ENCODE peak calls at places on chromosomes 7 and 10, in seven cellular contexts. Z, J, S, W, B, D and O are unnamed samples. For H3K9me3, the result is how much of the 10 kb centered on the place peaks cover.

GRCh38 chr7:108415821-108416536 is 40.3 kb downstream of the NRCAM start:
- DNase-seq in S (no peak), Z (peak), D (peak), W (no peak), J (peak), B (no peak), O (no peak)

GRCh38 chr7:70361821-70362220 is 763.5 kb downstream of the AUTS2 start:
- DNase-seq in Z (no peak), D (no peak), W (no peak), J (no peak), B (no peak), S (no peak), O (no peak)

GRCh38 chr10:62924344-62924748 is 108.2 kb upstream of the EGR2 start:
- DNase-seq in W (no peak), S (no peak), J (no peak), D (no peak), Z (no peak), B (peak), O (peak)

GRCh38 chr10:42801135-42801534 is 18.5 kb downstream of the BMS1 start:
- DNase-seq in W (no peak), Z (peak), D (no peak), J (no peak), B (no peak), S (no peak), O (no peak)

GRCh38 chr10:69345890-69346474 is 67.7 kb downstream of the HK1 start:
- DNase-seq in B (no peak), W (no peak), S (no peak), J (no peak), D (no peak), Z (no peak), O (no peak)

GRCh38 chr7:93629291-93629801 is 54.8 kb upstream of the CALCR start:
- DNase-seq in D (no peak), Z (no peak), B (no peak), W (no peak), S (no peak), J (no peak), O (no peak)

GRCh38 chr7:131638641-131639430 is 82.4 kb upstream of the PODXL start:
- DNase-seq in B (no peak), S (no peak), J (no peak), D (no peak), Z (no peak), W (no peak), O (no peak)

GRCh38 chr7:47786557-47787248 is 161.6 kb downstream of the PKD1L1 start:
- DNase-seq in W (peak), D (peak), Z (peak), S (peak), B (peak), J (no peak), O (peak)

GRCh38 chr10:71750124-71750841 is 23.0 kb downstream of the VSIR start:
- DNase-seq in B (no peak), D (no peak), S (no peak), W (peak), Z (no peak), J (no peak), O (no peak)

GRCh38 chr7:107446531-107446930 is 23.3 kb upstream of the GPR22 start:
- DNase-seq in W (no peak), J (no peak), S (no peak), D (peak), B (no peak), Z (peak), O (no peak)

GRCh38 chr7:101017099-101017777 is 2.6 kb upstream of the MUC17 start:
- DNase-seq in J (no peak), S (peak), W (peak), Z (peak), D (peak), B (peak), O (peak)

GRCh38 chr7:127447326-127447945 is 54.9 kb upstream of the ZNF800 start:
- DNase-seq in Z (peak), W (no peak), D (peak), J (peak), S (no peak), B (peak), O (peak)

GRCh38 chr7:2729043-2729892 is 41.3 kb downstream of the AMZ1 start:
- DNase-seq in W (peak), S (peak), D (peak), B (no peak), J (no peak), Z (no peak), O (no peak)

GRCh38 chr10:5461201-5461585 is 38.2 kb downstream of the CALML5 start:
- DNase-seq in W (no peak), J (no peak), Z (peak), B (peak), S (no peak), D (no peak), O (no peak)

GRCh38 chr10:43685744-43686143 is 37.1 kb upstream of the ZNF32 start:
- DNase-seq in D (no peak), Z (no peak), J (no peak), W (no peak), S (no peak), B (no peak), O (no peak)

GRCh38 chr10:69906425-69906824 is 104.7 kb downstream of the COL13A1 start:
- DNase-seq in B (no peak), D (no peak), J (no peak), Z (no peak), S (no peak), W (no peak), O (no peak)

GRCh38 chr10:34397324-34397723 is 417.8 kb downstream of the PARD3 start:
- DNase-seq in B (no peak), D (peak), W (no peak), J (no peak), Z (peak), S (no peak), O (no peak)

GRCh38 chr7:128209229-128210035 is 31.6 kb upstream of the LEP start:
- DNase-seq in J (peak), Z (peak), S (peak), D (peak), W (peak), B (peak), O (peak)

GRCh38 chr10:32210306-32211045 is 136.5 kb downstream of the EPC1 start:
- DNase-seq in S (no peak), W (no peak), Z (peak), D (peak), B (peak), J (no peak), O (peak)

GRCh38 chr7:142459557-142459963 is 201.7 kb upstream of the PRSS58 start:
- DNase-seq in D (peak), Z (peak), J (peak), W (no peak), B (peak), S (no peak), O (peak)

GRCh38 chr7:1253591-1254207 is 21.0 kb downstream of the UNCX start:
- DNase-seq in S (no peak), D (no peak), W (no peak), Z (no peak), J (no peak), B (no peak), O (no peak)

GRCh38 chr7:1523208-1523607 is 7.3 kb upstream of the MAFK start:
- DNase-seq in J (no peak), D (no peak), S (no peak), B (no peak), W (no peak), Z (no peak), O (no peak)

GRCh38 chr7:152865011-152865410 is 105.5 kb downstream of the ACTR3B start:
- DNase-seq in Z (no peak), S (no peak), D (no peak), B (no peak), J (no peak), W (no peak), O (no peak)

GRCh38 chr7:82335927-82336326 is 107.7 kb downstream of the CACNA2D1 start:
- DNase-seq in B (no peak), D (peak), W (no peak), Z (peak), S (no peak), J (no peak), O (no peak)

GRCh38 chr10:102413806-102414561 is 4.6 kb downstream of the PSD start:
- DNase-seq in J (no peak), B (no peak), Z (no peak), S (no peak), W (no peak), D (no peak), O (no peak)

GRCh38 chr10:114364726-114365125 is 39.6 kb downstream of the AFAP1L2 start:
- DNase-seq in J (no peak), Z (no peak), W (no peak), D (no peak), S (no peak), B (no peak), O (no peak)

GRCh38 chr10:131435232-131435631 is 123.7 kb upstream of the TCERG1L start:
- DNase-seq in S (no peak), D (no peak), B (no peak), W (no peak), J (no peak), Z (no peak), O (no peak)

GRCh38 chr7:15707570-15707969 is 21.1 kb upstream of the MEOX2 start:
- DNase-seq in J (no peak), W (no peak), B (no peak), S (no peak), D (no peak), Z (no peak), O (no peak)

GRCh38 chr10:68489919-68490318 is 18.1 kb upstream of the DNA2 start:
- DNase-seq in W (no peak), D (no peak), S (no peak), Z (no peak), B (no peak), J (no peak), O (no peak)

GRCh38 chr10:3668276-3668960 is 116.6 kb downstream of the KLF6 start:
- DNase-seq in W (no peak), J (no peak), B (peak), D (peak), S (no peak), Z (peak), O (peak)

GRCh38 chr7:156055206-156055822 is 243.1 kb upstream of the SHH start:
- DNase-seq in W (peak), S (no peak), D (no peak), J (no peak), B (no peak), Z (no peak), O (no peak)

GRCh38 chr7:150688630-150689029 is 3.1 kb downstream of the GIMAP2 start:
- DNase-seq in Z (no peak), J (no peak), W (no peak), B (no peak), D (no peak), S (no peak), O (no peak)

GRCh38 chr10:97069576-97070362 is 116.0 kb downstream of the SLIT1 start:
- DNase-seq in W (no peak), D (peak), Z (peak), B (peak), J (no peak), S (peak), O (no peak)

DNA sequence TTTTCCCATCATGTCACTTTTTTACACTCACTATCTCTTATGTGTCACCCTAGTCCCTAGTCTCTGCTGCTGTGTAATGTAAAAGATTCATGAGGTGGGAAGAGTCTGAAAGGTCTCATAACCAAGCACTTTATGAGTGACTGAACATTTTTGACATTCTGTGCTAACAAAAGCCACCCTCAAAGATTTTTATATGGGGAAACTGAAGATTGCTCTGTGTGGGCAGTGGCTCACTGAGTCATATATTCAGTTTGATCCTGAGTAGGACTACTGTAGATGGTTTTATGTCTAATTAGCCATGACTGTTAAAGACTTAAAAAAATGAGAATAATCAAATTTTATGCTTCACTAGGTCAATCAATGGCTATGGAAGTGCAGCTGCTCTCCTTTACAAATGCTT is 900.4 kb upstream of the SORCS1 start:
- DNase-seq in S (no peak), J (no peak), B (no peak), D (no peak), Z (peak), W (no peak), O (no peak)
- H3K9me3 ChIP-seq in S (under half), J (under half), B (under half), D (under half), Z (under half), W (under half), O (under half)

GRCh38 chr10:37737336-37737735 is 120.1 kb downstream of the ZNF248 start:
- DNase-seq in J (no peak), W (no peak), B (no peak), D (no peak), Z (no peak), S (no peak), O (no peak)
- H3K9me3 ChIP-seq in J (under half), W (under half), B (half or more), D (under half), Z (under half), S (under half), O (under half)

DNA sequence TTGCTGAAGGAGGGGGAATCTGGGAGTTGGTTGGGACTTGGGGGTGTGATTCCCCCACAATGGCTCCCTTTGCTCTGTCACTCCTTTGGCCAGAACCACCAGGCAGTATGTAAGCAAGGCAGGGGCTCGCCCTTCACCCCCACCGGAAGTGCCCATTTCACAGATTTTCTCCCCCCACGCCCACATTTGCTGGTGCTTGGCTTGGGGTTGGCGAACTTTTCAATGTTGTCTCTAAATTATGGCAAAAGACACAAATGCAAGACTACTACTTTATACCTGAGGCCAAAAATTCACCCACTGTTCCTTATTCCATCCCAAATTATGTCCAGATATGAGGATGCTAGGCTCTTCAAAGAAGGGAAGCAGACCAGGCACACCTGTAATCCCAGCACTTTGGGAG is 24.5 kb downstream of the RBAK start:
- DNase-seq in S (no peak), Z (no peak), D (no peak), B (no peak), J (no peak), W (no peak), O (no peak)
- H3K9me3 ChIP-seq in S (under half), Z (under half), D (under half), B (under half), J (under half), W (under half), O (under half)

DNA sequence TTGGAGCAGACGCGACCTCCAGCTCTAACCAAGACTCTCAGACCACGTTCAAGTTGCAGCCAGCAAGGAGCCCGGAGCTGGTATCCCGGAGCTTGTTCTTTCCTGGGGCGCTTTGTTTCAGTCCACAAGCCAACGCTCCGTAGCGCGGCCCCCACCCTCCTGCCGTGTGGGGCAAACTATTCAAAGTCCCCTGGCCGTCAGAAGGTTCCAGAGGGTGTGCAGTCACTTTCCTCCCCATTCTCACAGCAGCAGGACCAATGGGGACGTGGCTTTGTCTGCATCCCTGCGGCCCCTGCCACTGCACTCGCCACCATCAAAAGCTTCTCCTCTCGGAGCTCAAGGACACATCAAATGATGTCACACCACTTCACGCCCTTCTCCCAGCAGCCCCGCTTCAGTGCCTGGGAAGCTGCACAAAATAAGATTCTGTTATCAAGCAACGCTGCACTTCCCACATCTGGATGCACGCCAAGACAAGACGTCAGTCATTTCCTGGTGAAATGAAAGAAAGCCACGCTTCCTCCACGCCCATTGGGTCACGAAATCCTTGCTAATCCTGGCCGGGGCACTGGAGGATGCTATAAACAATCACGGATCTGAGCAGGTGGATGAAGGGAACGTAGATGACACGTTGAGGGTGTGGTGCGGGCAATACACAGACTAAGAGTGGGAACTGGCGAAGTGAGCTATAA is 348.2 kb downstream of the PTPRN2 start:
- DNase-seq in J (no peak), D (no peak), Z (no peak), B (no peak), S (peak), W (no peak), O (no peak)
- H3K9me3 ChIP-seq in J (under half), D (under half), Z (under half), B (under half), S (under half), W (under half), O (under half)

DNA sequence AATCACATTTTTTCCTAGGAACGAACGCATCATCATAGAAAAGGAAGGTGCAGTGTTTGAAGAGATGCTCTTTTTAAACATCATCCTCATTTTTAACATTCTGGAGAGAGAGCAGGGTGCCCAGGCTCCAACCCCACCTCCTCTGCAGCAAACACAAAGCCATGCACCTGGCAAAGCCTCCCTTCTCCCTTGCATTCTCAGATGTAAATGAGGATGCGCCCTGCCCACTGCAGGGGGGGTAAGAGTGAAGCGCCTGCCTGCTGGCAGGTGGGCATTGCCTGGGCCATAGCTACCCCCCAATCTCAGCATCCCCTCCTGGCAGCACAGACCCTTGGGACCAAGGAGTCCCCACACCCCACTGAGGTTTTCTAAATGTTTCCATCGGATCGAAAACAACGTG is 92.4 kb downstream of the PTPRN2 start:
- DNase-seq in S (no peak), Z (no peak), B (no peak), W (no peak), D (no peak), J (no peak), O (no peak)
- H3K9me3 ChIP-seq in S (under half), Z (under half), B (under half), W (under half), D (under half), J (under half), O (under half)

GRCh38 chr7:49014870-49015269 is 90.5 kb downstream of the CDC14C start:
- DNase-seq in D (no peak), S (no peak), W (no peak), J (no peak), Z (no peak), B (no peak), O (no peak)
- H3K9me3 ChIP-seq in D (under half), S (under half), W (under half), J (under half), Z (under half), B (under half), O (under half)

GRCh38 chr10:28947209-28947608 is 269.9 kb downstream of the BAMBI start:
- DNase-seq in S (no peak), W (no peak), J (no peak), B (no peak), Z (peak), D (peak), O (no peak)
- H3K9me3 ChIP-seq in S (under half), W (under half), J (under half), B (under half), Z (under half), D (under half), O (under half)

DNA sequence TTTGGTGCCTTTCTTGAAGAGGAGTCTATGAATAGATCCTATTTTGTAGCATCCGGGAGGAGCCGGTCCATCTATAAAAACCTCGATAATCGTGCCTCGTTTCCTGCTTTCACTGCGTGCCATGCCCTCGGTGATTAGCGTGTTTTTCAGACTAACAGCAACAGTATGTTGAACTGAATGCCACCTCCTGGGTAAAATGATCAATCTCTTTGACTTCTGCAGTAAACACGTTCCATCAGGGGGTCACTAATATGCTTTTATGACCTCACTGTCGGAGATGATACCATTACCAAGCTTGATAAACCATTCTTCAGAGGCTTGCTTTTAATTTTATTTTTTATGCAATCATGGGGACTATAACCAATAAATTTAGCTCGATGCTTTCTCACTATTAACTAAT is 228.3 kb downstream of the ADARB2 start:
- DNase-seq in Z (no peak), W (no peak), B (no peak), D (no peak), S (no peak), J (no peak), O (no peak)
- H3K9me3 ChIP-seq in Z (under half), W (under half), B (under half), D (under half), S (under half), J (under half), O (under half)